ENCODE peak calls at places on chromosomes 1 and 21, in ten cellular contexts. One of them, this sample, is unnamed.

GRCh38 chr21:31489014-31489413 is 145.0 kb upstream of the TIAM1 start:
- DNase-seq in pons: no peak
- DNase-seq in stimulated activated CD4-positive, alpha-beta T cell treated with anti-CD3 and anti-CD28 coated beads, Interleukin-15, amount 100 ng/mL, for 1 hour: no peak
- DNase-seq in caudate nucleus: no peak
- DNase-seq in 8988T: no peak
- DNase-seq in DMS153: no peak
- DNase-seq in hepatic stellate cell: no peak
- DNase-seq in GM12891: no peak
- DNase-seq in activated CD8-positive, alpha-beta memory T cell treated with anti-CD3 and anti-CD28 coated beads for 48 hours: no peak
- DNase-seq in Right ventricle myocardium superior: no peak
- DNase-seq in this sample: no peak

GRCh38 chr1:208257326-208257725 is 13.1 kb upstream of the PLXNA2 start:
- DNase-seq in pons: no peak
- DNase-seq in stimulated activated CD4-positive, alpha-beta T cell treated with anti-CD3 and anti-CD28 coated beads, Interleukin-15, amount 100 ng/mL, for 1 hour: no peak
- DNase-seq in caudate nucleus: no peak
- DNase-seq in 8988T: no peak
- DNase-seq in DMS153: no peak
- DNase-seq in hepatic stellate cell: no peak
- DNase-seq in GM12891: no peak
- DNase-seq in activated CD8-positive, alpha-beta memory T cell treated with anti-CD3 and anti-CD28 coated beads for 48 hours: no peak
- DNase-seq in Right ventricle myocardium superior: no peak
- DNase-seq in this sample: no peak

GRCh38 chr1:201739492-201740085 is 89.4 kb upstream of the IPO9 start:
- DNase-seq in pons: peak; percentile 62
- DNase-seq in stimulated activated CD4-positive, alpha-beta T cell treated with anti-CD3 and anti-CD28 coated beads, Interleukin-15, amount 100 ng/mL, for 1 hour: peak; percentile 11
- DNase-seq in caudate nucleus: no peak
- DNase-seq in 8988T: peak; percentile 75
- DNase-seq in DMS153: peak; percentile 69
- DNase-seq in hepatic stellate cell: peak; percentile 58
- DNase-seq in GM12891: peak; percentile 55
- DNase-seq in activated CD8-positive, alpha-beta memory T cell treated with anti-CD3 and anti-CD28 coated beads for 48 hours: no peak
- DNase-seq in Right ventricle myocardium superior: peak; percentile 82
- DNase-seq in this sample: no peak

GRCh38 chr1:163162281-163162937 is 40.3 kb downstream of the RGS5 start:
- DNase-seq in pons: no peak
- DNase-seq in stimulated activated CD4-positive, alpha-beta T cell treated with anti-CD3 and anti-CD28 coated beads, Interleukin-15, amount 100 ng/mL, for 1 hour: no peak
- DNase-seq in caudate nucleus: no peak
- DNase-seq in 8988T: no peak
- DNase-seq in DMS153: no peak
- DNase-seq in hepatic stellate cell: no peak
- DNase-seq in GM12891: no peak
- DNase-seq in activated CD8-positive, alpha-beta memory T cell treated with anti-CD3 and anti-CD28 coated beads for 48 hours: no peak
- DNase-seq in Right ventricle myocardium superior: no peak
- DNase-seq in this sample: no peak

GRCh38 chr1:20719261-20719660 is 1.5 kb upstream of the KIF17 start:
- DNase-seq in pons: no peak
- DNase-seq in stimulated activated CD4-positive, alpha-beta T cell treated with anti-CD3 and anti-CD28 coated beads, Interleukin-15, amount 100 ng/mL, for 1 hour: no peak
- DNase-seq in caudate nucleus: no peak
- DNase-seq in 8988T: no peak
- DNase-seq in DMS153: no peak
- DNase-seq in hepatic stellate cell: no peak
- DNase-seq in GM12891: no peak
- DNase-seq in activated CD8-positive, alpha-beta memory T cell treated with anti-CD3 and anti-CD28 coated beads for 48 hours: no peak
- DNase-seq in Right ventricle myocardium superior: peak; percentile 13
- DNase-seq in this sample: no peak

GRCh38 chr1:107474877-107475612 is 334.2 kb downstream of the NTNG1 start:
- DNase-seq in pons: no peak
- DNase-seq in stimulated activated CD4-positive, alpha-beta T cell treated with anti-CD3 and anti-CD28 coated beads, Interleukin-15, amount 100 ng/mL, for 1 hour: no peak
- DNase-seq in caudate nucleus: no peak
- DNase-seq in 8988T: no peak
- DNase-seq in DMS153: no peak
- DNase-seq in hepatic stellate cell: no peak
- DNase-seq in GM12891: no peak
- DNase-seq in activated CD8-positive, alpha-beta memory T cell treated with anti-CD3 and anti-CD28 coated beads for 48 hours: no peak
- DNase-seq in Right ventricle myocardium superior: no peak
- DNase-seq in this sample: no peak

GRCh38 chr1:160124709-160125478 is 9.3 kb downstream of the ATP1A2 start:
- DNase-seq in pons: no peak
- DNase-seq in stimulated activated CD4-positive, alpha-beta T cell treated with anti-CD3 and anti-CD28 coated beads, Interleukin-15, amount 100 ng/mL, for 1 hour: no peak
- DNase-seq in caudate nucleus: no peak
- DNase-seq in 8988T: peak; percentile 37
- DNase-seq in DMS153: no peak
- DNase-seq in hepatic stellate cell: peak; percentile 77
- DNase-seq in GM12891: no peak
- DNase-seq in activated CD8-positive, alpha-beta memory T cell treated with anti-CD3 and anti-CD28 coated beads for 48 hours: no peak
- DNase-seq in Right ventricle myocardium superior: no peak
- DNase-seq in this sample: peak; percentile 99

GRCh38 chr1:205916541-205916940 is 26.7 kb downstream of the SLC26A9 start:
- DNase-seq in pons: no peak
- DNase-seq in stimulated activated CD4-positive, alpha-beta T cell treated with anti-CD3 and anti-CD28 coated beads, Interleukin-15, amount 100 ng/mL, for 1 hour: no peak
- DNase-seq in caudate nucleus: no peak
- DNase-seq in 8988T: no peak
- DNase-seq in DMS153: no peak
- DNase-seq in hepatic stellate cell: no peak
- DNase-seq in GM12891: no peak
- DNase-seq in activated CD8-positive, alpha-beta memory T cell treated with anti-CD3 and anti-CD28 coated beads for 48 hours: no peak
- DNase-seq in Right ventricle myocardium superior: no peak
- DNase-seq in this sample: peak; percentile 64

GRCh38 chr1:186476306-186477040 is 15.6 kb upstream of the PDC start:
- DNase-seq in pons: no peak
- DNase-seq in stimulated activated CD4-positive, alpha-beta T cell treated with anti-CD3 and anti-CD28 coated beads, Interleukin-15, amount 100 ng/mL, for 1 hour: no peak
- DNase-seq in caudate nucleus: no peak
- DNase-seq in 8988T: no peak
- DNase-seq in DMS153: no peak
- DNase-seq in hepatic stellate cell: peak; percentile 24
- DNase-seq in GM12891: no peak
- DNase-seq in activated CD8-positive, alpha-beta memory T cell treated with anti-CD3 and anti-CD28 coated beads for 48 hours: no peak
- DNase-seq in Right ventricle myocardium superior: no peak
- DNase-seq in this sample: no peak

GRCh38 chr1:70847013-70847412 is 200.6 kb downstream of the PTGER3 start:
- DNase-seq in pons: no peak
- DNase-seq in stimulated activated CD4-positive, alpha-beta T cell treated with anti-CD3 and anti-CD28 coated beads, Interleukin-15, amount 100 ng/mL, for 1 hour: no peak
- DNase-seq in caudate nucleus: no peak
- DNase-seq in 8988T: no peak
- DNase-seq in DMS153: no peak
- DNase-seq in hepatic stellate cell: no peak
- DNase-seq in GM12891: no peak
- DNase-seq in activated CD8-positive, alpha-beta memory T cell treated with anti-CD3 and anti-CD28 coated beads for 48 hours: no peak
- DNase-seq in Right ventricle myocardium superior: no peak
- DNase-seq in this sample: no peak

GRCh38 chr1:65691962-65692361 is 100.7 kb upstream of the PDE4B start:
- DNase-seq in pons: no peak
- DNase-seq in stimulated activated CD4-positive, alpha-beta T cell treated with anti-CD3 and anti-CD28 coated beads, Interleukin-15, amount 100 ng/mL, for 1 hour: no peak
- DNase-seq in caudate nucleus: no peak
- DNase-seq in 8988T: no peak
- DNase-seq in DMS153: no peak
- DNase-seq in hepatic stellate cell: no peak
- DNase-seq in GM12891: no peak
- DNase-seq in activated CD8-positive, alpha-beta memory T cell treated with anti-CD3 and anti-CD28 coated beads for 48 hours: no peak
- DNase-seq in Right ventricle myocardium superior: no peak
- DNase-seq in this sample: no peak

GRCh38 chr1:87337606-87338005 is 8.9 kb downstream of the LMO4 start:
- DNase-seq in pons: no peak
- DNase-seq in stimulated activated CD4-positive, alpha-beta T cell treated with anti-CD3 and anti-CD28 coated beads, Interleukin-15, amount 100 ng/mL, for 1 hour: no peak
- DNase-seq in caudate nucleus: no peak
- DNase-seq in 8988T: no peak
- DNase-seq in DMS153: no peak
- DNase-seq in hepatic stellate cell: no peak
- DNase-seq in GM12891: no peak
- DNase-seq in activated CD8-positive, alpha-beta memory T cell treated with anti-CD3 and anti-CD28 coated beads for 48 hours: no peak
- DNase-seq in Right ventricle myocardium superior: no peak
- DNase-seq in this sample: no peak

GRCh38 chr1:58318157-58318665 is 228.3 kb downstream of the OMA1 start:
- DNase-seq in pons: no peak
- DNase-seq in stimulated activated CD4-positive, alpha-beta T cell treated with anti-CD3 and anti-CD28 coated beads, Interleukin-15, amount 100 ng/mL, for 1 hour: no peak
- DNase-seq in caudate nucleus: no peak
- DNase-seq in 8988T: no peak
- DNase-seq in DMS153: no peak
- DNase-seq in hepatic stellate cell: no peak
- DNase-seq in GM12891: no peak
- DNase-seq in activated CD8-positive, alpha-beta memory T cell treated with anti-CD3 and anti-CD28 coated beads for 48 hours: no peak
- DNase-seq in Right ventricle myocardium superior: no peak
- DNase-seq in this sample: no peak

GRCh38 chr1:212432163-212432705 is 486 bp upstream of the NENF start:
- DNase-seq in pons: no peak
- DNase-seq in stimulated activated CD4-positive, alpha-beta T cell treated with anti-CD3 and anti-CD28 coated beads, Interleukin-15, amount 100 ng/mL, for 1 hour: no peak
- DNase-seq in caudate nucleus: no peak
- DNase-seq in 8988T: no peak
- DNase-seq in DMS153: no peak
- DNase-seq in hepatic stellate cell: no peak
- DNase-seq in GM12891: no peak
- DNase-seq in activated CD8-positive, alpha-beta memory T cell treated with anti-CD3 and anti-CD28 coated beads for 48 hours: no peak
- DNase-seq in Right ventricle myocardium superior: no peak
- DNase-seq in this sample: no peak

GRCh38 chr1:40344597-40344996 is 27.5 kb upstream of the COL9A2 start:
- DNase-seq in pons: peak; percentile 68
- DNase-seq in stimulated activated CD4-positive, alpha-beta T cell treated with anti-CD3 and anti-CD28 coated beads, Interleukin-15, amount 100 ng/mL, for 1 hour: no peak
- DNase-seq in caudate nucleus: no peak
- DNase-seq in 8988T: no peak
- DNase-seq in DMS153: no peak
- DNase-seq in hepatic stellate cell: peak; percentile 54
- DNase-seq in GM12891: no peak
- DNase-seq in activated CD8-positive, alpha-beta memory T cell treated with anti-CD3 and anti-CD28 coated beads for 48 hours: no peak
- DNase-seq in Right ventricle myocardium superior: peak; percentile 69
- DNase-seq in this sample: peak; percentile 47

GRCh38 chr21:15735409-15735808 is 5.6 kb downstream of the USP25 start:
- DNase-seq in pons: no peak
- DNase-seq in stimulated activated CD4-positive, alpha-beta T cell treated with anti-CD3 and anti-CD28 coated beads, Interleukin-15, amount 100 ng/mL, for 1 hour: no peak
- DNase-seq in caudate nucleus: no peak
- DNase-seq in 8988T: no peak
- DNase-seq in DMS153: no peak
- DNase-seq in hepatic stellate cell: no peak
- DNase-seq in GM12891: no peak
- DNase-seq in activated CD8-positive, alpha-beta memory T cell treated with anti-CD3 and anti-CD28 coated beads for 48 hours: no peak
- DNase-seq in Right ventricle myocardium superior: no peak
- DNase-seq in this sample: no peak

GRCh38 chr1:247576514-247576913 is 11.6 kb upstream of the OR2G2 start:
- DNase-seq in pons: peak; percentile 6
- DNase-seq in stimulated activated CD4-positive, alpha-beta T cell treated with anti-CD3 and anti-CD28 coated beads, Interleukin-15, amount 100 ng/mL, for 1 hour: no peak
- DNase-seq in caudate nucleus: no peak
- DNase-seq in 8988T: no peak
- DNase-seq in DMS153: no peak
- DNase-seq in hepatic stellate cell: peak; percentile 5
- DNase-seq in GM12891: no peak
- DNase-seq in activated CD8-positive, alpha-beta memory T cell treated with anti-CD3 and anti-CD28 coated beads for 48 hours: no peak
- DNase-seq in Right ventricle myocardium superior: no peak
- DNase-seq in this sample: no peak

GRCh38 chr1:194658090-194658439 is 1471.7 kb upstream of the B3GALT2 start:
- DNase-seq in pons: no peak
- DNase-seq in stimulated activated CD4-positive, alpha-beta T cell treated with anti-CD3 and anti-CD28 coated beads, Interleukin-15, amount 100 ng/mL, for 1 hour: no peak
- DNase-seq in caudate nucleus: no peak
- DNase-seq in 8988T: no peak
- DNase-seq in DMS153: no peak
- DNase-seq in hepatic stellate cell: no peak
- DNase-seq in GM12891: no peak
- DNase-seq in activated CD8-positive, alpha-beta memory T cell treated with anti-CD3 and anti-CD28 coated beads for 48 hours: no peak
- DNase-seq in Right ventricle myocardium superior: no peak
- DNase-seq in this sample: peak; percentile 51

GRCh38 chr1:115669002-115669673 is 27.4 kb downstream of the VANGL1 start:
- DNase-seq in pons: no peak
- DNase-seq in stimulated activated CD4-positive, alpha-beta T cell treated with anti-CD3 and anti-CD28 coated beads, Interleukin-15, amount 100 ng/mL, for 1 hour: no peak
- DNase-seq in caudate nucleus: no peak
- DNase-seq in 8988T: no peak
- DNase-seq in DMS153: no peak
- DNase-seq in hepatic stellate cell: peak; percentile 44
- DNase-seq in GM12891: no peak
- DNase-seq in activated CD8-positive, alpha-beta memory T cell treated with anti-CD3 and anti-CD28 coated beads for 48 hours: no peak
- DNase-seq in Right ventricle myocardium superior: no peak
- DNase-seq in this sample: peak; percentile 83

GRCh38 chr1:170560681-170561285 is 28.8 kb downstream of the GORAB start:
- DNase-seq in pons: no peak
- DNase-seq in stimulated activated CD4-positive, alpha-beta T cell treated with anti-CD3 and anti-CD28 coated beads, Interleukin-15, amount 100 ng/mL, for 1 hour: no peak
- DNase-seq in caudate nucleus: no peak
- DNase-seq in 8988T: no peak
- DNase-seq in DMS153: no peak
- DNase-seq in hepatic stellate cell: no peak
- DNase-seq in GM12891: no peak
- DNase-seq in activated CD8-positive, alpha-beta memory T cell treated with anti-CD3 and anti-CD28 coated beads for 48 hours: no peak
- DNase-seq in Right ventricle myocardium superior: no peak
- DNase-seq in this sample: peak; percentile 19

GRCh38 chr1:58155418-58156123 is 391.0 kb downstream of the OMA1 start:
- DNase-seq in pons: peak; percentile 14
- DNase-seq in stimulated activated CD4-positive, alpha-beta T cell treated with anti-CD3 and anti-CD28 coated beads, Interleukin-15, amount 100 ng/mL, for 1 hour: no peak
- DNase-seq in caudate nucleus: no peak
- DNase-seq in 8988T: no peak
- DNase-seq in DMS153: no peak
- DNase-seq in hepatic stellate cell: no peak
- DNase-seq in GM12891: no peak
- DNase-seq in activated CD8-positive, alpha-beta memory T cell treated with anti-CD3 and anti-CD28 coated beads for 48 hours: no peak
- DNase-seq in Right ventricle myocardium superior: peak; percentile 61
- DNase-seq in this sample: no peak

GRCh38 chr1:232393010-232393833 is 236.7 kb downstream of the SIPA1L2 start:
- DNase-seq in pons: no peak
- DNase-seq in stimulated activated CD4-positive, alpha-beta T cell treated with anti-CD3 and anti-CD28 coated beads, Interleukin-15, amount 100 ng/mL, for 1 hour: no peak
- DNase-seq in caudate nucleus: no peak
- DNase-seq in 8988T: no peak
- DNase-seq in DMS153: no peak
- DNase-seq in hepatic stellate cell: peak; percentile 11
- DNase-seq in GM12891: no peak
- DNase-seq in activated CD8-positive, alpha-beta memory T cell treated with anti-CD3 and anti-CD28 coated beads for 48 hours: no peak
- DNase-seq in Right ventricle myocardium superior: no peak
- DNase-seq in this sample: no peak

GRCh38 chr1:183889095-183889494 is 84.2 kb downstream of the RGL1 start:
- DNase-seq in pons: no peak
- DNase-seq in stimulated activated CD4-positive, alpha-beta T cell treated with anti-CD3 and anti-CD28 coated beads, Interleukin-15, amount 100 ng/mL, for 1 hour: no peak
- DNase-seq in caudate nucleus: no peak
- DNase-seq in 8988T: no peak
- DNase-seq in DMS153: no peak
- DNase-seq in hepatic stellate cell: no peak
- DNase-seq in GM12891: no peak
- DNase-seq in activated CD8-positive, alpha-beta memory T cell treated with anti-CD3 and anti-CD28 coated beads for 48 hours: no peak
- DNase-seq in Right ventricle myocardium superior: no peak
- DNase-seq in this sample: no peak

GRCh38 chr1:94115900-94116436 is 5.0 kb downstream of the ABCA4 start:
- DNase-seq in pons: no peak
- DNase-seq in stimulated activated CD4-positive, alpha-beta T cell treated with anti-CD3 and anti-CD28 coated beads, Interleukin-15, amount 100 ng/mL, for 1 hour: no peak
- DNase-seq in caudate nucleus: no peak
- DNase-seq in 8988T: no peak
- DNase-seq in DMS153: no peak
- DNase-seq in hepatic stellate cell: no peak
- DNase-seq in GM12891: no peak
- DNase-seq in activated CD8-positive, alpha-beta memory T cell treated with anti-CD3 and anti-CD28 coated beads for 48 hours: no peak
- DNase-seq in Right ventricle myocardium superior: no peak
- DNase-seq in this sample: no peak

GRCh38 chr1:205523891-205524793 is 19.7 kb downstream of the CDK18 start:
- DNase-seq in pons: peak; percentile 94
- DNase-seq in stimulated activated CD4-positive, alpha-beta T cell treated with anti-CD3 and anti-CD28 coated beads, Interleukin-15, amount 100 ng/mL, for 1 hour: peak; percentile 25
- DNase-seq in caudate nucleus: no peak
- DNase-seq in 8988T: peak; percentile 82
- DNase-seq in DMS153: peak; percentile 74
- DNase-seq in hepatic stellate cell: peak; percentile 87
- DNase-seq in GM12891: peak; percentile 70
- DNase-seq in activated CD8-positive, alpha-beta memory T cell treated with anti-CD3 and anti-CD28 coated beads for 48 hours: peak; percentile 70
- DNase-seq in Right ventricle myocardium superior: peak; percentile 85
- DNase-seq in this sample: peak; percentile 49

GRCh38 chr1:224922404-224923164 is 6.9 kb upstream of the DNAH14 start:
- DNase-seq in pons: peak; percentile 54
- DNase-seq in stimulated activated CD4-positive, alpha-beta T cell treated with anti-CD3 and anti-CD28 coated beads, Interleukin-15, amount 100 ng/mL, for 1 hour: no peak
- DNase-seq in caudate nucleus: no peak
- DNase-seq in 8988T: no peak
- DNase-seq in DMS153: peak; percentile 71
- DNase-seq in hepatic stellate cell: peak; percentile 43
- DNase-seq in GM12891: no peak
- DNase-seq in activated CD8-positive, alpha-beta memory T cell treated with anti-CD3 and anti-CD28 coated beads for 48 hours: no peak
- DNase-seq in Right ventricle myocardium superior: no peak
- DNase-seq in this sample: peak; percentile 31

GRCh38 chr1:215768303-215768702 is 201.2 kb downstream of the KCTD3 start:
- DNase-seq in pons: no peak
- DNase-seq in stimulated activated CD4-positive, alpha-beta T cell treated with anti-CD3 and anti-CD28 coated beads, Interleukin-15, amount 100 ng/mL, for 1 hour: no peak
- DNase-seq in caudate nucleus: no peak
- DNase-seq in 8988T: no peak
- DNase-seq in DMS153: no peak
- DNase-seq in hepatic stellate cell: no peak
- DNase-seq in GM12891: no peak
- DNase-seq in activated CD8-positive, alpha-beta memory T cell treated with anti-CD3 and anti-CD28 coated beads for 48 hours: no peak
- DNase-seq in Right ventricle myocardium superior: no peak
- DNase-seq in this sample: no peak

GRCh38 chr1:172136925-172137324 is 283.6 kb upstream of the C1orf105 start:
- DNase-seq in pons: no peak
- DNase-seq in stimulated activated CD4-positive, alpha-beta T cell treated with anti-CD3 and anti-CD28 coated beads, Interleukin-15, amount 100 ng/mL, for 1 hour: no peak
- DNase-seq in caudate nucleus: no peak
- DNase-seq in 8988T: no peak
- DNase-seq in DMS153: no peak
- DNase-seq in hepatic stellate cell: no peak
- DNase-seq in GM12891: no peak
- DNase-seq in activated CD8-positive, alpha-beta memory T cell treated with anti-CD3 and anti-CD28 coated beads for 48 hours: no peak
- DNase-seq in Right ventricle myocardium superior: no peak
- DNase-seq in this sample: peak; percentile 45